ENCODE peak calls at places on chromosomes 3 and 15, in six cellular contexts. U is A549, M is K562, E is GM12878, V is HepG2, X is endothelial cell of umbilical vein. S is an unnamed sample.

GRCh38 chr3:185561958-185562357 is 9.6 kb upstream of the LIPH start:
- DNase-seq in U (no peak), M (no peak), E (no peak), V (no peak), X (no peak), S (no peak)

GRCh38 chr3:118101891-118102290 is 932.8 kb downstream of the IGSF11 start:
- DNase-seq in U (no peak), M (no peak), E (no peak), V (no peak), X (no peak), S (no peak)

GRCh38 chr3:189276481-189277190 is 104.9 kb downstream of the TPRG1 start:
- DNase-seq in U (no peak), M (no peak), E (no peak), V (no peak), X (no peak), S (peak; percentile 86)

GRCh38 chr3:71033681-71034220 is 549.8 kb downstream of the FOXP1 start:
- DNase-seq in U (no peak), M (no peak), E (no peak), V (no peak), X (no peak), S (no peak)

GRCh38 chr3:98901032-98901464 is 447 bp downstream of the DCBLD2 start:
- DNase-seq in U (no peak), M (peak; percentile 39), E (no peak), V (peak; percentile 32), X (peak; percentile 70), S (peak; percentile 51)

GRCh38 chr3:108489776-108490175 is 20.6 kb downstream of the MYH15 start:
- DNase-seq in U (peak; percentile 28), M (peak; percentile 30), E (peak; percentile 31), V (peak; percentile 39), X (peak; percentile 75), S (peak; percentile 58)

GRCh38 chr3:178479446-178479845 is 56.8 kb upstream of the KCNMB2 start:
- DNase-seq in U (no peak), M (no peak), E (no peak), V (no peak), X (no peak), S (no peak)

GRCh38 chr3:130997291-130997690 is 29.3 kb downstream of the ASTE1 start:
- DNase-seq in U (no peak), M (no peak), E (no peak), V (no peak), X (no peak), S (peak; percentile 70)

GRCh38 chr3:186869253-186870235 is 27.0 kb downstream of the ADIPOQ start:
- DNase-seq in U (no peak), M (no peak), E (no peak), V (no peak), X (peak; percentile 75), S (no peak)

GRCh38 chr3:174430986-174431385 is 428.1 kb upstream of the NAALADL2 start:
- DNase-seq in U (no peak), M (no peak), E (no peak), V (no peak), X (no peak), S (no peak)

GRCh38 chr15:36415643-36416042 is 163.8 kb upstream of the CDIN1 start:
- DNase-seq in U (no peak), M (no peak), E (no peak), V (no peak), X (no peak), S (no peak)
- H3K4me3 ChIP-seq in U (no peak overlapping the region), M (no peak overlapping the region), E (no peak overlapping the region), V (no peak overlapping the region), X (no peak overlapping the region), S (no peak overlapping the region)

GRCh38 chr3:13167829-13168228 is 94.6 kb upstream of the IQSEC1 start:
- DNase-seq in U (no peak), M (no peak), E (no peak), V (no peak), X (no peak), S (no peak)
- TF ChIP-seq MYC in U (no peak), M (no peak), E (no peak), V (no peak), X (no peak), S (no peak)

GRCh38 chr3:57152150-57152549 is 13.0 kb downstream of the IL17RD start:
- DNase-seq in U (no peak), M (no peak), E (no peak), V (peak; percentile 9), X (no peak), S (no peak)
- H3K4me3 ChIP-seq in U (no peak overlapping the region), M (no peak overlapping the region), E (no peak overlapping the region), V (no peak overlapping the region), X (no peak overlapping the region), S (no peak overlapping the region)

GRCh38 chr3:150268426-150269321 is 139.4 kb upstream of the TSC22D2 start:
- DNase-seq in U (peak; percentile 8), M (no peak), E (no peak), V (peak; percentile 55), X (no peak), S (no peak)
- TF ChIP-seq MYC in U (no peak), M (no peak), E (no peak), V (no peak), X (no peak), S (no peak)

GRCh38 chr15:70494529-70494860 is 268.9 kb downstream of the UACA start:
- DNase-seq in U (no peak), M (no peak), E (no peak), V (no peak), X (no peak), S (no peak)
- H3K4me3 ChIP-seq in U (peak overlapping the region; percentile 4), M (no peak overlapping the region), E (no peak overlapping the region), V (no peak overlapping the region), X (no peak overlapping the region), S (no peak overlapping the region)

DNA sequence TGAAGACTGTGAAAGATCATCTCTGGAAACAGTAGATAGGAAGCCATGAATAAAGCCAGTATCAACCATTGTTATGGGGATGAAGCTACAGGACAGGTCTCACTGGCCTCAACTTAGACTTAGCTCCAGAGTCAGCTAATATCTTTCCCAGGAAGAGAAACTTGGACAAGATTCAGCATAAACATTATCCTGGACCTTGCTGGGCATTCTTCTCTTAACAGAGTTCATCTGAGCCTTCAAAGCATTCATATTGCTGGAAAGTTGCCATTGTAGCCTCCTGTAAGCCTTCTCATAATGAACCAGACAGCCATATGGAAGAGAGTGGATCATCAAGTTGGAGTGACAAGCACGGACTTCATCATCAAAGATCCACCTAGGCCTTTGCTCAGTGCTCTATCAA is 386.4 kb upstream of the THBS1 start:
- DNase-seq in U (no peak), M (no peak), E (no peak), V (no peak), X (peak; percentile 83), S (no peak)
- TF ChIP-seq MYC in U (no peak), M (no peak), E (no peak), V (no peak), X (no peak), S (no peak)

GRCh38 chr3:140395134-140396075 is 282.5 kb upstream of the TRIM42 start:
- DNase-seq in U (no peak), M (no peak), E (no peak), V (no peak), X (no peak), S (no peak)

GRCh38 chr3:140399853-140400252 is 278.0 kb upstream of the TRIM42 start:
- DNase-seq in U (no peak), M (no peak), E (no peak), V (no peak), X (no peak), S (peak; percentile 29)

GRCh38 chr3:140397847-140398246 is 280.0 kb upstream of the TRIM42 start:
- DNase-seq in U (no peak), M (no peak), E (no peak), V (no peak), X (no peak), S (no peak)

GRCh38 chr3:140396110-140396509 is 281.8 kb upstream of the TRIM42 start:
- DNase-seq in U (no peak), M (no peak), E (no peak), V (no peak), X (no peak), S (no peak)

GRCh38 chr3:140398387-140398786 is 279.5 kb upstream of the TRIM42 start:
- DNase-seq in U (no peak), M (no peak), E (no peak), V (no peak), X (no peak), S (no peak)
- H3K4me3 ChIP-seq in U (no peak overlapping the region), M (no peak overlapping the region), E (no peak overlapping the region), V (no peak overlapping the region), X (no peak overlapping the region), S (no peak overlapping the region)

DNA sequence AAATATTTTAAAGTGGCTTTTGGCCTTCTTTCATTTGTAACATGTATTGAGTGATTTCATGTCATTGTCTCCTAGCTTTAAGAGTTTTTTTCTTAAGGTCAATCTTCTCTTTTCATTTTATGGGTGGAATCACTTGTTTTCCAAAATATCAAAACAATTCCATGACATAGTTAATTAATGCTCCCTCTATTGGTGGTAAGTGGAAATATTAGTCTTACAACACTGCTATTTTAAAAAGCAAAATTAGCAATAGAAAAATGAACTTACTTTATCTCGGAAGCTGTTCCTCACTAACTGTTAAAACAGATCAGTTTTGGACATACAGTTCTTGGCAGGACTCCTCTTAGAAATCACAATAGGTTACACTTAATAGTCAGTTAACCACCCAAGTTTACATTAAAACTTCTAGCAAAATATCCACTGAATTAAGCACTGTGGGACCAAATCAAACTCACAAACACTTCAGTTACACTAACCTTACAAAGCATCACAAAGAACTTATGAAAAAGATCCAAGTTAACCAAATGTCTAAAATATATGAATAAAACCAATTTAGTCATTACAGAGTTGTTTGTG is 42.4 kb downstream of the TIGIT start:
- DNase-seq in U (no peak), M (no peak), E (no peak), V (no peak), X (peak; percentile 18), S (no peak)
- TF ChIP-seq MYC in U (no peak), M (no peak), E (no peak), V (no peak), X (no peak), S (no peak)

DNA sequence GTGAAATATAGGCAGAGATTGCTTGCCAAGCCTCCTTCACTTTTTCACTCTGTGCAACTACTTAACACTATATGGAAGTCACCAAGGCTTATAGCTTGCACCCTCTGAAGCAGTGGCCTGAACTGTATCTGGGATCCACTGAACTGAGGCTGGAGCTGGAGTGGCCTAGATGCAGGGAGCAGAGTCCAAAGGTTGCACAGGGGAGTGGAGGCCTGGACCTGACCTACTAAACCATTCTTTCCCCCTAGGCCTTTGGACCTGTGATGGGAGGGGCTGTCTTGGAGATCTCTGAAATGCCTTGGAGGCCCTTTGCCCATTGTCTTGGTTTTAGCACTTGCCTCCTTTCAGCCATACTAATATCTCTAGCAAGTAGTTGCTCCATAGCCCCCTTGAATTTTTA is 57.5 kb downstream of the P2RY1 start:
- DNase-seq in U (no peak), M (no peak), E (no peak), V (no peak), X (no peak), S (no peak)
- H3K4me3 ChIP-seq in U (no peak overlapping the region), M (no peak overlapping the region), E (no peak overlapping the region), V (no peak overlapping the region), X (no peak overlapping the region), S (no peak overlapping the region)

DNA sequence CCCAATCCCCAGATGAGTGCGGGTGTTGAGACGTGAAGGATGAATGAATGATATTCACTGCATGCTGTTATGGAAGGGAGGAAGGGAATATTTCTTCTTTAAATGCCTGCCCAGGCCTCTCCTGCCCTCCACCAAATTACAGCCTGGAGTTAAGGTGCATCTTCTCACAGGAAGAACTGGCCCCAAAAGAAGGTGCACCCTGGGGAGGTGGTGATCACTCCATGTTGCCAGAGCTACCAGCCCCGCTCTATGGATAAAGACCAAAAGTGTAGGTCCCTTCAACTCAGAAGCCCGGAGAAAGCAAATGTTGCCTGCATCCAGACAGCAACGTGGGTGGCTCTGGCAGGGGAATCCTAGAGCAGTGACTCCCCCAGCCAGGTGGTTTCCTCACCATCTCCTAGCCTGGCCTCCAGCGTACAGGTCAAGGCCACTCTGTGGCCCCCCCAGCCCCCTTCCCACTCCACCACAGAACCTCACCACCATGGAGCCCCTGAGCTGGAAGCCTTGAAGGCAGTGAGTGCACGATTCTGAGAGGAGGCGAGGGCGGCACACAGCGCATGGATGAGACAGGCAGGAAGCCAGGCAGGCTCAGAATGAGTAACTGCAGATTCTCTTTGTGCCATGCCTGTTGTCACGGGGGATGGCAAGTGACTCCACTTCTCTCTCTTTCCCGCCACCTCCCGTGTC is 3.5 kb upstream of the VIPR1 start:
- DNase-seq in U (no peak), M (no peak), E (no peak), V (no peak), X (no peak), S (no peak)
- TF ChIP-seq MYC in U (no peak), M (no peak), E (no peak), V (no peak), X (no peak), S (no peak)

S was measured in NB4.